ENCODE peak calls at places on chromosome 22, in nine cellular contexts. R is fibroblast of lung; U is cardiac muscle cell; W is prostate gland; D is RWPE2; I is right lobe of liver; P is OCI-LY7; F is adipocyte; L is effector memory CD4-positive, alpha-beta T cell. G is an unnamed sample. For H3K4me1 and H3K36me3, the result is how much of the 10 kb centered on the place peaks cover.

GRCh38 chr22:48154943-48155240 is 1392.4 kb downstream of the TBC1D22A start:
- DNase-seq in R (no peak), U (no peak), W (no peak), D (no peak), I (no peak), P (no peak), F (no peak), L (no peak), G (no peak)

GRCh38 chr22:38802671-38803121 is 8.8 kb upstream of the DNAL4 start:
- DNase-seq in R (peak), U (peak), W (peak), D (peak), I (no peak), P (no peak), F (peak), L (no peak), G (peak)

GRCh38 chr22:28899199-28899853 is 16.0 kb downstream of the ZNRF3 start:
- DNase-seq in R (peak), U (no peak), W (no peak), D (peak), I (no peak), P (peak), F (peak), L (no peak), G (no peak)

GRCh38 chr22:30357650-30358215 is 926 bp downstream of the CCDC157 start:
- DNase-seq in R (no peak), U (no peak), W (no peak), D (no peak), I (no peak), P (no peak), F (no peak), L (no peak), G (no peak)

GRCh38 chr22:49790912-49791311 is 36.8 kb downstream of the BRD1 start:
- DNase-seq in R (no peak), U (no peak), W (no peak), D (no peak), I (no peak), P (no peak), F (no peak), L (no peak), G (no peak)

GRCh38 chr22:29351042-29351441 is 35.5 kb upstream of the RASL10A start:
- DNase-seq in R (no peak), U (no peak), W (no peak), D (no peak), I (peak), P (no peak), F (no peak), L (no peak), G (peak)

GRCh38 chr22:39283312-39284141 is 35.9 kb downstream of the RPL3 start:
- DNase-seq in R (peak), U (peak), W (no peak), D (no peak), I (peak), P (no peak), F (no peak), L (no peak), G (no peak)

GRCh38 chr22:30580896-30581295 is 6.4 kb upstream of the GAL3ST1 start:
- DNase-seq in R (no peak), U (no peak), W (no peak), D (no peak), I (no peak), P (no peak), F (no peak), L (no peak), G (no peak)

GRCh38 chr22:38257170-38257569 is 15.6 kb downstream of the TMEM184B start:
- DNase-seq in R (peak), U (peak), W (no peak), D (no peak), I (no peak), P (no peak), F (peak), L (no peak), G (peak)

GRCh38 chr22:37154925-37155712 is 5.4 kb upstream of the IL2RB start:
- DNase-seq in R (no peak), U (peak), W (no peak), D (no peak), I (no peak), P (no peak), F (no peak), L (no peak), G (no peak)

GRCh38 chr22:38284042-38284402 is 11.2 kb upstream of the TMEM184B start:
- DNase-seq in R (peak), U (peak), W (no peak), D (no peak), I (no peak), P (no peak), F (peak), L (no peak), G (no peak)

DNA sequence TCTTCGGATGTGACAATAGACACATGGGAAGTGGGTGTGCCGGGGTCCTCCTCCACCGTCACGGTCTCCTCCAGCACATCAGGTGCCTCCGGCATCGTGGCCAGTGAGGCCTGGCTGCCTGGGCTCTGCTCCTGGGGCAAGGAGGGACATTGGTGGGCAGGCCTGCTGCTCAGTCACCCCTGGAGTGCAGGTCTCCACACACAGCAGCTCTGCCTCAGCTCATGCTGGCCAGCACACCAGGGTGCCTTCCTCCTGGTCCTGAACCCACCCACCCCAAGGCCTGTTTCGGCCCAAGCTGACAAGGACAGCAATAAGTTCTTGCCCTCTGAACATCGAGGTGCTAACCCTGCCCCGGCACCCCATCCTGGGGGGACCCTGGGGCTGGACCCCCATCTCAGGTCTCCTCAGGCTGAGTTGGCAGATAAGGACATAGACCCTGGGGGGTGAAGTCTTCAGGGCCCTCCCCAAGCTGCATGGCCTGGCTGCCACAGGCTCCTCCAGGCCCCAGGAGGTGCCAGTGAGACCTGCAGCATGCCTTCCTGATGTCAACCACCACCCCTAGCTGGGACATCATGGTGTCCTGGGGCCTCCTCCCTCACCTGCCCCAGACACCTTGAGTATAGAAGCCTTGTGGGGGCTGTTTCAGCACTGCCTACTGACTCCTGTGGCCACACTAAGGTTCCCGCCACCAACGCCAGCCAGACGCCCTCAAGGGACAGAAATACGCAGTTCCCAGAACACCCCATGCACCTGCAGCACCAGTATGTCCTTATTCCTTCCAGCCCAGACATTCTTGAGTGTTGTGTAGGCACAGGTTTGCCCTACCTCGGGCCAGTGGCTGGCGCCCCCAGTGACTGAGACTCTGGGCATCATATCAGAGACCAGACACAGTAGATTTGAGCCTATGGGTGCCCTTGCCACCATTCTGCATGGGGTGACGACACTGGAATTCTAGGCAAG is 34.4 kb downstream of the ARVCF start:
- DNase-seq in R (no peak), U (no peak), W (no peak), D (no peak), I (peak), P (no peak), F (no peak), L (no peak), G (no peak)
- H3K4me1 ChIP-seq in R (under half), U (under half), W (under half), D (under half), I (under half), P (under half), F (under half), L (under half), G (under half)

DNA sequence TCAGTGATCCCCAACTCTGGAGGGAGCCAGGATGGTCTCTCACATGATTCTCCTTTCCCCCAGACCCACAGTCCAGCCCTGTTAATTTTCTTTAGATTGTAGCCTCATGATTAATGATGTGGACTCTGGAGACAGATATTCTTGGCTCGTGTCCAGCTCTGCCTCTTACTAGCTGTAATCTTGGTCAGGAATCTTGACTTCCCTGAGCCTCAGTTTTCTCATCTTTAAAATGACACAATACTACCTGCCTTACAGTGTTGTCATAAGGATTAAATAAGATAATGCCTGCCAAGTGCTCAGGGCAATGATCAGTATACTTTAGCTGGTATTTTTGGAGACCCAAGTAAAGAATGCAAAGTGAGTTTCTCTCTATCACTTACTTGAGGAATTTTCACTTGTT is 60.0 kb downstream of the SPECC1L start:
- DNase-seq in R (no peak), U (no peak), W (no peak), D (no peak), I (no peak), P (no peak), F (peak), L (no peak), G (peak)
- H3K36me3 ChIP-seq in R (under half), U (half or more), W (under half), D (half or more), I (under half), P (half or more), F (half or more), L (under half), G (under half)

DNA sequence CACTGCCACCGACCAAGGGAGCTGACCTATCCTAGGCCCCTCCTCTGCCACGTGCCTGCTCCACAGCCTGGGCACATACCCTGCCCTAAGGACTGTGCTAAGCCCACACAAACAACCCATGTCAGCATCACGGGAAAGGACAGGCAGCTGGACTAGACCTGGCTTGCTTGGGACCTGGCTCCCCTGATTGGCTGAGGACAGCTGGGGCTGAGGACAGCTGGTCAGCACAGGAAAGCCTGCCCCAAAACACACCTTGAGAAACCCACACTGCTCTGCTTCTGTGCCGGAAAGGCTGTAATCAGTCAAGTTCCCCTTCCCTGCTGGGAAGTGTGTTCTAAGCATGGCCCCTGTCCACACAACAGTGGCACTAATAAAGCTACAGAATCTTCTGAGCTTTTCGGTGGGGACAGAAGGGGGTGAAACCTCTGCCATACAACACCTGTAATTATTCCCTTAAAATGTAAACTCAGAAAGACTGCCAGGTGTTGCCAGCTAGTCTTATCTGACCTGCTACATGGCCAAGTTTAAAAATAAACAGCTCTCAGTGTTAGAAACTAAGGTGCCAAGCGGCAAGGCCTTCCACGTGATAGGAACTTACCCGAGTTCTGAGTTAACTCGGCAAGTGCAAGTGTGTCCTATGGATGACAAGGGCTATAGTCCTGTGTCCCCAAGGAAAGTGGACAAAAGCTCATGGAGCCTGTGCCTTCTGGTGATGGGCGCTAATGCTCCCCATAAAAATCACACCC is 35.7 kb upstream of the ARFGAP3 start:
- DNase-seq in R (no peak), U (no peak), W (peak), D (no peak), I (peak), P (no peak), F (no peak), L (no peak), G (no peak)
- H3K4me1 ChIP-seq in R (under half), U (under half), W (under half), D (under half), I (half or more), P (under half), F (under half), L (under half), G (under half)

DNA sequence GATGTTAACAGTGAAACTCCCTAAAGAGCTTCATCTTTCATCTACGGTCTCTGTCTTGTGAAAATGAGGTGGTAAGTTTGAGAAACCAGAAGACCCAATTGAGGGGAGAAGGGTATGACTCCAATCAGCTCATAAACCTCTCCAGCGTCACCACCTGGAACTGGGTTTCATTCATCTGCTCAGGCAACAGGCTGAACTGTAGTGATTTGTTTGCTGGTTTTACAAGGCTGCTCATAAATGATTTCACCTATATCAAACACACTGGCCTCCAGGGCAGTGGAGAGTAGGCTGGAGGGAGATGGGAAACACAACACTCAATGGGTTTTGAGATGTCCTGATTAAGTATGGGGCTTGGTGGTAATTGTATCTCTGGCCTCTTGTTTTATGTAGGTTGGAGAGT is 79.0 kb downstream of the EFCAB6 start:
- DNase-seq in R (no peak), U (no peak), W (no peak), D (no peak), I (no peak), P (no peak), F (no peak), L (no peak), G (no peak)
- H3K36me3 ChIP-seq in R (under half), U (under half), W (under half), D (under half), I (under half), P (under half), F (under half), L (under half), G (under half)

GRCh38 chr22:17441326-17441725 is 72.1 kb downstream of the CECR2 start:
- DNase-seq in R (no peak), U (no peak), W (no peak), D (no peak), I (no peak), P (no peak), F (no peak), L (no peak), G (no peak)

GRCh38 chr22:17443413-17444203 is 74.3 kb downstream of the CECR2 start:
- DNase-seq in R (no peak), U (no peak), W (no peak), D (no peak), I (no peak), P (no peak), F (no peak), L (no peak), G (no peak)

GRCh38 chr22:17446704-17447103 is 77.4 kb downstream of the CECR2 start:
- DNase-seq in R (no peak), U (no peak), W (no peak), D (no peak), I (no peak), P (no peak), F (no peak), L (no peak), G (no peak)

GRCh38 chr22:17444204-17444504 is 74.9 kb downstream of the CECR2 start:
- DNase-seq in R (no peak), U (no peak), W (no peak), D (no peak), I (no peak), P (no peak), F (no peak), L (no peak), G (no peak)
- H3K4me1 ChIP-seq in R (under half), U (under half), W (under half), D (under half), I (under half), P (under half), F (under half), L (under half), G (under half)

GRCh38 chr22:19070397-19071169 is 51.6 kb downstream of the DGCR2 start:
- DNase-seq in R (no peak), U (no peak), W (no peak), D (no peak), I (no peak), P (no peak), F (no peak), L (no peak), G (no peak)

GRCh38 chr22:19069451-19069850 is 52.8 kb downstream of the DGCR2 start:
- DNase-seq in R (no peak), U (no peak), W (no peak), D (no peak), I (no peak), P (no peak), F (no peak), L (no peak), G (no peak)

GRCh38 chr22:19066531-19067271 is 55.5 kb downstream of the DGCR2 start:
- DNase-seq in R (peak), U (peak), W (no peak), D (peak), I (no peak), P (no peak), F (peak), L (no peak), G (no peak)

GRCh38 chr22:19067696-19068348 is 54.4 kb downstream of the DGCR2 start:
- DNase-seq in R (no peak), U (no peak), W (no peak), D (no peak), I (no peak), P (no peak), F (no peak), L (no peak), G (no peak)

DNA sequence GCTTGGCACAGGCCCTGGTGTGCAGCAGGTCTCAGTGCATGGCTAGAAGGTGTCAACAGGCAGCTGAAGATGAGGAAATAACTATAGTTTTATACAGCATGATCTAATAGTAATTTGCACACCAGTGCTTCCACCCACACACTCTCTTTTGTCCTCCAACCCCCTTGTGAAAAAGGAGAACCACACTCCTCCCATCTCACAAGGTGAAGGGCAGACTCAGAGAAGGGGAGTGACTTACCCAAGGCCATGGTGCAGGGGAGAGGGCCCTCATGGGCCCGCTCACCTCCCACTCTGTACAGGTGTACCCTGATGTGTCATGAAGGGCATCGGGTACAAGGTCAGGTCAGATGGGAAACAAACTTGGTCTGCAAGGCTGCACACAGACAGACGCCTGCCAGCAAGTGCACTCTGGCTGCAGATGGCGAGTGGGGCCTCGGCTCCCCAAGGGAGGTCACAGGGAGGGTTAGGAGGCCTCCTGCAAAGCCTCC is 53.4 kb downstream of the DGCR2 start:
- DNase-seq in R (no peak), U (no peak), W (no peak), D (no peak), I (no peak), P (no peak), F (no peak), L (no peak), G (no peak)
- H3K36me3 ChIP-seq in R (under half), U (under half), W (under half), D (under half), I (under half), P (half or more), F (half or more), L (half or more), G (under half)

DNA sequence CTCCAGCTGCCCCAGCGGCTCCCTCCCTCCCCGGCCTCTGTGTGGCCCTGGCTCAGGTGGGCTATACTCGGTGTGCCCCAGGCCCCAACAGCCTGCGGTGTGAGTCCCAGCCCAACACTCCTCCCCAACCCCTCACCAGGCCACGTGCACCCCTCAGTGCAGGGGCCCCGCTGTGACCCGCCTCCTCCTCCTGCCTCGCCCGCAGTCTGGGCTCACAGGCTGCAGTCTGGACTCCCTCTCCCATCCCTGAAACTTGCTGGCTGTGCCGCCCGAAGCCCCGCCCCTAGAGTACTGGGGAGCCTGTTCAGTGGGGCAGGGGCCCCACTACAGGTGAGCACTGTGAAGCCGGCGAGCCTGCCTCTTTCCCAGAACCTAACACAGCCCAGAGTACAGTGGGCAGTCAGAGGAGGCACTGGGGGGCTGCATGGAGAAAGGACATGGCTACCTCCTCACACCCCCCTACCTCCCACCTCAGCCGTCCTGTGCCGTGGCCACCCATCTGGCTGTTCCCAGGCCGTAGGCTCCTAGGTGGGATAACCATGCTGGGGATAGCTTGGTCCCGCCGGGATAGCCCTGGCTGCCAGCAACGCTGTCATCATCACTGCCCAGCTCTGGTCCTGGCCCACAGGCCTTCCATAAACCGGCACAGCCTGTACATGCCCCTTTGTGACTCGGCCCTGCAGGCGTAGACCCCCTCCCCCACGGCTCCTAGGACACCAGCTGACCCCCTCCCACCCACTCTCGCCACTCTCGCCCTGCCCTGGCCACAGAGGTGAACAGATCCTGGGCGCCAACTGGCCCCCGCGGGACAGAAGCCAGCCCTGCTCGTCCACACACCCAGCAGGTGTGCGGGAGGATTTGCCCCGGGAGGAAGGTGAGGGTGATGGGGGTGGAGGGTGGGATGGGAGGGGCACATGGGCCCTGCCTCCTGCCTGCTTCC is 29.7 kb downstream of the CELSR1 start:
- DNase-seq in R (no peak), U (no peak), W (no peak), D (no peak), I (no peak), P (no peak), F (no peak), L (no peak), G (no peak)
- H3K4me1 ChIP-seq in R (under half), U (under half), W (under half), D (under half), I (under half), P (under half), F (under half), L (under half), G (under half)

G was measured in small intestine.